ENCODE peak calls at places on chromosome 1, in four cellular contexts. One of them, this sample, is unnamed.

GRCh38 chr1:100862591-100862990 is 32.1 kb downstream of the EXTL2 start:
- DNase-seq in BE2C: no peak
- DNase-seq in globus pallidus: no peak
- DNase-seq in kidney glomerular epithelial cell: peak; percentile 33
- DNase-seq in this sample: no peak

GRCh38 chr1:47508900-47509488 is 71.2 kb downstream of the FOXD2 start:
- DNase-seq in BE2C: no peak
- DNase-seq in globus pallidus: no peak
- DNase-seq in kidney glomerular epithelial cell: no peak
- DNase-seq in this sample: no peak

GRCh38 chr1:5992814-5993552 is 758 bp upstream of the NPHP4 start:
- DNase-seq in BE2C: peak; percentile 32
- DNase-seq in globus pallidus: no peak
- DNase-seq in kidney glomerular epithelial cell: no peak
- DNase-seq in this sample: no peak

GRCh38 chr1:61132176-61133047 is 50.1 kb downstream of the NFIA start:
- DNase-seq in BE2C: no peak
- DNase-seq in globus pallidus: peak; percentile 62
- DNase-seq in kidney glomerular epithelial cell: no peak
- DNase-seq in this sample: peak; percentile 71

GRCh38 chr1:101112051-101112770 is 86.6 kb upstream of the DPH5 start:
- DNase-seq in BE2C: no peak
- DNase-seq in globus pallidus: peak; percentile 21
- DNase-seq in kidney glomerular epithelial cell: no peak
- DNase-seq in this sample: peak; percentile 27

GRCh38 chr1:35058990-35059389 is 20.2 kb upstream of the ZMYM1 start:
- DNase-seq in BE2C: no peak
- DNase-seq in globus pallidus: no peak
- DNase-seq in kidney glomerular epithelial cell: no peak
- DNase-seq in this sample: no peak

GRCh38 chr1:2212167-2212541 is 16.0 kb upstream of the SKI start:
- DNase-seq in BE2C: no peak
- DNase-seq in globus pallidus: no peak
- DNase-seq in kidney glomerular epithelial cell: no peak
- DNase-seq in this sample: no peak

GRCh38 chr1:41919764-41920397 is 1.2 kb upstream of the HIVEP3 start:
- DNase-seq in BE2C: peak; percentile 88
- DNase-seq in globus pallidus: no peak
- DNase-seq in kidney glomerular epithelial cell: peak; percentile 15
- DNase-seq in this sample: peak; percentile 30

GRCh38 chr1:9753121-9753531 is 70.6 kb downstream of the CLSTN1 start:
- DNase-seq in BE2C: peak; percentile 12
- DNase-seq in globus pallidus: no peak
- DNase-seq in kidney glomerular epithelial cell: no peak
- DNase-seq in this sample: no peak

GRCh38 chr1:101453844-101454243 is 217.0 kb downstream of the S1PR1 start:
- DNase-seq in BE2C: no peak
- DNase-seq in globus pallidus: no peak
- DNase-seq in kidney glomerular epithelial cell: no peak
- DNase-seq in this sample: no peak

GRCh38 chr1:31697369-31697984 is 6.3 kb downstream of the COL16A1 start:
- DNase-seq in BE2C: no peak
- DNase-seq in globus pallidus: no peak
- DNase-seq in kidney glomerular epithelial cell: no peak
- DNase-seq in this sample: no peak

GRCh38 chr1:22056043-22056442 is 3.5 kb downstream of the CDC42 start:
- DNase-seq in BE2C: no peak
- DNase-seq in globus pallidus: no peak
- DNase-seq in kidney glomerular epithelial cell: no peak
- DNase-seq in this sample: no peak

This sample was measured in pons.